ENCODE peak calls at places on chromosome X, in six cellular contexts. V is left cardiac atrium; M is CD8-positive, alpha-beta T cell; W is AG09319; O is activated CD4-positive, alpha-beta T cell treated with anti-CD3 and anti-CD28 coated beads, Interleukin-2, amount 50 U/mL, for 1 hour; Z is NCI-H1092 treated with DMSO at 0.1 percent for 48 hours. Y is an unnamed sample.

GRCh38 chrX:56813318-56813837 is 84.3 kb downstream of the NBDY start:
- DNase-seq in V (peak; percentile 45), M (peak; percentile 27), W (peak; percentile 56), O (peak; percentile 38), Z (no peak), Y (no peak)

GRCh38 chrX:20139966-20140365 is 1.7 kb downstream of the EIF1AX start:
- DNase-seq in V (no peak), M (no peak), W (peak; percentile 14), O (no peak), Z (no peak), Y (no peak)

GRCh38 chrX:129654652-129655546 is at the start of gene APLN:
- DNase-seq in V (peak; percentile 52), M (no peak), W (no peak), O (no peak), Z (peak; percentile 66), Y (peak; percentile 26)

GRCh38 chrX:16022580-16023170 is 100.7 kb upstream of the GRPR start:
- DNase-seq in V (no peak), M (no peak), W (no peak), O (no peak), Z (no peak), Y (no peak)

GRCh38 chrX:101415180-101416130 is 7.4 kb downstream of the HNRNPH2 start:
- DNase-seq in V (no peak), M (no peak), W (peak; percentile 59), O (no peak), Z (peak; percentile 34), Y (peak; percentile 0)

GRCh38 chrX:2484721-2485459 is 15.9 kb downstream of the DHRSX start:
- DNase-seq in V (peak; percentile 51), M (no peak), W (no peak), O (no peak), Z (no peak), Y (no peak)

GRCh38 chrX:133923113-133923512 is 62.3 kb downstream of the GPC3 start:
- DNase-seq in V (no peak), M (no peak), W (no peak), O (no peak), Z (no peak), Y (no peak)

GRCh38 chrX:39152106-39152649 is 350.9 kb downstream of the MID1IP1 start:
- DNase-seq in V (peak; percentile 32), M (no peak), W (no peak), O (peak; percentile 30), Z (peak; percentile 77), Y (no peak)

GRCh38 chrX:19388741-19389140 is 45.0 kb downstream of the PDHA1 start:
- DNase-seq in V (no peak), M (no peak), W (no peak), O (no peak), Z (no peak), Y (no peak)

GRCh38 chrX:149314031-149314430 is 191.1 kb downstream of the IDS start:
- DNase-seq in V (no peak), M (no peak), W (no peak), O (no peak), Z (no peak), Y (no peak)

GRCh38 chrX:33134164-33134563 is 77.2 kb downstream of the DMD start:
- DNase-seq in V (no peak), M (no peak), W (no peak), O (no peak), Z (no peak), Y (no peak)

GRCh38 chrX:48648299-48648698 is 35.3 kb upstream of the WAS start:
- DNase-seq in V (no peak), M (no peak), W (peak; percentile 15), O (peak; percentile 15), Z (peak; percentile 35), Y (no peak)

GRCh38 chrX:53379008-53379710 is 43.3 kb downstream of the SMC1A start:
- DNase-seq in V (no peak), M (no peak), W (no peak), O (no peak), Z (no peak), Y (no peak)

GRCh38 chrX:50147972-50148371 is 52.8 kb downstream of the AKAP4 start:
- DNase-seq in V (no peak), M (no peak), W (no peak), O (no peak), Z (no peak), Y (no peak)

GRCh38 chrX:144592036-144592435 is 655.3 kb upstream of the SPANXN1 start:
- DNase-seq in V (no peak), M (no peak), W (no peak), O (no peak), Z (no peak), Y (no peak)

GRCh38 chrX:68735266-68735665 is 87.8 kb downstream of the STARD8 start:
- DNase-seq in V (no peak), M (no peak), W (no peak), O (no peak), Z (no peak), Y (no peak)

GRCh38 chrX:54007682-54008081 is 36.6 kb downstream of the PHF8 start:
- DNase-seq in V (no peak), M (no peak), W (no peak), O (no peak), Z (no peak), Y (no peak)

GRCh38 chrX:130108647-130109428 is 1.5 kb downstream of the ELF4 start:
- DNase-seq in V (peak; percentile 60), M (no peak), W (no peak), O (peak; percentile 16), Z (no peak), Y (peak; percentile 6)

GRCh38 chrX:75746891-75747639 is 38.0 kb downstream of the MAGEE2 start:
- DNase-seq in V (peak; percentile 54), M (no peak), W (no peak), O (peak; percentile 16), Z (peak; percentile 54), Y (peak; percentile 2)

GRCh38 chrX:19344207-19344534 is 444 bp downstream of the PDHA1 start:
- DNase-seq in V (no peak), M (no peak), W (no peak), O (no peak), Z (no peak), Y (no peak)

GRCh38 chrX:136866337-136867095 is 14.0 kb downstream of the RBMX start:
- DNase-seq in V (no peak), M (no peak), W (no peak), O (no peak), Z (no peak), Y (no peak)

GRCh38 chrX:29662759-29663503 is 552.4 kb upstream of the MAGEB2 start:
- DNase-seq in V (no peak), M (no peak), W (peak; percentile 59), O (no peak), Z (no peak), Y (no peak)

GRCh38 chrX:65932173-65933084 is 107.5 kb downstream of the VSIG4 start:
- DNase-seq in V (no peak), M (no peak), W (no peak), O (no peak), Z (no peak), Y (no peak)

GRCh38 chrX:30577362-30577961 is at the start of gene TASL:
- DNase-seq in V (no peak), M (no peak), W (no peak), O (peak; percentile 3), Z (no peak), Y (no peak)

GRCh38 chrX:1932231-1932630 is 317.4 kb downstream of the ASMT start:
- DNase-seq in V (no peak), M (no peak), W (no peak), O (no peak), Z (no peak), Y (no peak)

GRCh38 chrX:2261838-2262678 is 238.7 kb downstream of the DHRSX start:
- DNase-seq in V (no peak), M (no peak), W (no peak), O (no peak), Z (no peak), Y (no peak)

GRCh38 chrX:47091149-47091775 is 13.0 kb downstream of the RGN start:
- DNase-seq in V (no peak), M (no peak), W (no peak), O (no peak), Z (no peak), Y (no peak)

GRCh38 chrX:71543316-71543715 is 10.4 kb downstream of the OGT start:
- DNase-seq in V (no peak), M (no peak), W (no peak), O (no peak), Z (no peak), Y (no peak)

Y was measured in NCI-H2029.